ENCODE peak calls at places on chromosome 3, in five cellular contexts. One of them, this sample, is unnamed.

GRCh38 chr3:119356646-119357045 is 62.5 kb downstream of the ARHGAP31 start:
- DNase-seq in amygdala: no peak
- DNase-seq in left ventricle myocardium superior: no peak
- DNase-seq in GM23248: no peak
- DNase-seq in iris pigment epithelial cell: peak
- DNase-seq in this sample: no peak

GRCh38 chr3:160150525-160150924 is 74.7 kb upstream of the C3orf80 start:
- DNase-seq in amygdala: no peak
- DNase-seq in iris pigment epithelial cell: peak
- DNase-seq in left ventricle myocardium superior: no peak
- DNase-seq in GM23248: peak
- DNase-seq in this sample: no peak

GRCh38 chr3:169308654-169309325 is 354.7 kb downstream of the MECOM start:
- DNase-seq in amygdala: no peak
- DNase-seq in GM23248: no peak
- DNase-seq in left ventricle myocardium superior: no peak
- DNase-seq in iris pigment epithelial cell: peak
- DNase-seq in this sample: peak

GRCh38 chr3:170038434-170039110 is 777 bp downstream of the GPR160 start:
- DNase-seq in left ventricle myocardium superior: no peak
- DNase-seq in iris pigment epithelial cell: no peak
- DNase-seq in amygdala: no peak
- DNase-seq in GM23248: peak
- DNase-seq in this sample: peak

GRCh38 chr3:156489462-156489911 is 65.4 kb downstream of the SSR3 start:
- DNase-seq in iris pigment epithelial cell: no peak
- DNase-seq in amygdala: no peak
- DNase-seq in left ventricle myocardium superior: no peak
- DNase-seq in GM23248: peak
- DNase-seq in this sample: peak

GRCh38 chr3:188133646-188134045 is 20.3 kb upstream of the LPP start:
- DNase-seq in amygdala: no peak
- DNase-seq in iris pigment epithelial cell: peak
- DNase-seq in left ventricle myocardium superior: no peak
- DNase-seq in GM23248: peak
- DNase-seq in this sample: no peak

GRCh38 chr3:187063286-187064081 is 75.8 kb downstream of the RPL39L start:
- DNase-seq in left ventricle myocardium superior: no peak
- DNase-seq in iris pigment epithelial cell: peak
- DNase-seq in amygdala: no peak
- DNase-seq in GM23248: no peak
- DNase-seq in this sample: no peak

GRCh38 chr3:192827208-192827607 is 90.4 kb downstream of the MB21D2 start:
- DNase-seq in amygdala: no peak
- DNase-seq in left ventricle myocardium superior: peak
- DNase-seq in iris pigment epithelial cell: no peak
- DNase-seq in GM23248: peak
- DNase-seq in this sample: no peak

GRCh38 chr3:186609247-186609868 is 3.5 kb upstream of the AHSG start:
- DNase-seq in GM23248: peak
- DNase-seq in amygdala: no peak
- DNase-seq in iris pigment epithelial cell: peak
- DNase-seq in left ventricle myocardium superior: no peak
- DNase-seq in this sample: peak

GRCh38 chr3:111667621-111668239 is 72.6 kb upstream of the ZBED2 start:
- DNase-seq in left ventricle myocardium superior: no peak
- DNase-seq in amygdala: no peak
- DNase-seq in iris pigment epithelial cell: peak
- DNase-seq in GM23248: peak
- DNase-seq in this sample: peak

GRCh38 chr3:16511561-16512434 is 1.7 kb downstream of the RFTN1 start:
- DNase-seq in amygdala: no peak
- DNase-seq in iris pigment epithelial cell: peak
- DNase-seq in GM23248: peak
- DNase-seq in left ventricle myocardium superior: peak
- DNase-seq in this sample: peak